ENCODE peak calls at places on chromosomes 1 and 21, in seven cellular contexts. B is activated naive CD4-positive, alpha-beta T cell; L is posterior cingulate gyrus; A is adrenal gland; X is NCI-H345; N is progenitor cell of endocrine pancreas; J is SHP77. Y is an unnamed sample.

GRCh38 chr1:63621698-63622097 is 28.5 kb downstream of the PGM1 start:
- DNase-seq in L (peak; percentile 71), A (peak; percentile 50), N (no peak), J (no peak), X (no peak), B (no peak), Y (no peak)

GRCh38 chr1:87689487-87689886 is 360.8 kb downstream of the LMO4 start:
- DNase-seq in B (no peak), N (no peak), A (no peak), L (no peak), X (no peak), J (no peak), Y (no peak)

GRCh38 chr1:84862810-84863251 is 30.2 kb downstream of the LPAR3 start:
- DNase-seq in L (no peak), A (no peak), B (peak; percentile 9), N (no peak), J (no peak), X (no peak), Y (no peak)

GRCh38 chr1:24236170-24237045 is 49.3 kb upstream of the IFNLR1 start:
- DNase-seq in N (no peak), J (no peak), X (no peak), B (no peak), L (no peak), A (peak; percentile 16), Y (no peak)

GRCh38 chr1:63817700-63818099 is 43.9 kb downstream of the ROR1 start:
- DNase-seq in B (no peak), L (no peak), A (no peak), N (no peak), X (no peak), J (no peak), Y (no peak)

GRCh38 chr1:153375511-153375910 is at the start of gene S100A12:
- DNase-seq in L (no peak), A (peak; percentile 65), X (no peak), J (no peak), N (no peak), B (no peak), Y (no peak)

GRCh38 chr1:1282998-1283397 is 2.8 kb downstream of the SCNN1D start:
- DNase-seq in X (no peak), A (no peak), N (no peak), J (no peak), L (no peak), B (no peak), Y (no peak)

GRCh38 chr1:64001038-64001437 is 202.4 kb upstream of the UBE2U start:
- DNase-seq in N (no peak), B (no peak), L (no peak), J (no peak), X (no peak), A (no peak), Y (no peak)

GRCh38 chr1:23558140-23558871 is 995 bp downstream of the ID3 start:
- DNase-seq in A (no peak), J (no peak), N (peak; percentile 25), L (no peak), B (no peak), X (peak; percentile 23), Y (peak; percentile 26)

GRCh38 chr1:31830065-31830464 is 14.2 kb upstream of the SPOCD1 start:
- DNase-seq in N (no peak), J (no peak), L (no peak), B (no peak), A (no peak), X (no peak), Y (no peak)

GRCh38 chr1:207745839-207746767 is 5.8 kb upstream of the CD46 start:
- DNase-seq in J (no peak), A (no peak), X (no peak), N (no peak), B (no peak), L (no peak), Y (no peak)

GRCh38 chr1:69567847-69568434 is at the start of gene LRRC7:
- DNase-seq in J (no peak), A (no peak), L (peak; percentile 87), N (peak; percentile 29), X (peak; percentile 82), B (no peak), Y (no peak)

GRCh38 chr1:201214461-201214860 is 23.8 kb downstream of the IGFN1 start:
- DNase-seq in A (no peak), X (no peak), J (no peak), N (no peak), L (no peak), B (no peak), Y (no peak)

GRCh38 chr1:97353094-97353493 is 567.7 kb downstream of the DPYD start:
- DNase-seq in L (no peak), B (no peak), X (no peak), A (no peak), N (no peak), J (no peak), Y (no peak)

GRCh38 chr1:61093525-61094137 is 11.3 kb downstream of the NFIA start:
- DNase-seq in N (no peak), A (no peak), B (no peak), L (no peak), X (no peak), J (no peak), Y (no peak)

GRCh38 chr1:90850925-90851710 is 134.0 kb upstream of the BARHL2 start:
- DNase-seq in X (peak; percentile 87), A (peak; percentile 87), J (peak; percentile 68), B (peak; percentile 33), N (peak; percentile 70), L (peak; percentile 89), Y (peak; percentile 69)

GRCh38 chr1:110235839-110236682 is 25.9 kb downstream of the KCNC4 start:
- DNase-seq in L (no peak), B (no peak), A (peak; percentile 32), N (no peak), X (no peak), J (no peak), Y (no peak)

GRCh38 chr21:42124081-42124480 is 53.0 kb downstream of the UMODL1 start:
- DNase-seq in L (peak; percentile 32), X (no peak), B (no peak), A (no peak), N (no peak), J (no peak), Y (no peak)

GRCh38 chr1:62841587-62842169 is 57.7 kb downstream of the ATG4C start:
- DNase-seq in L (no peak), A (peak; percentile 6), X (peak; percentile 69), J (peak; percentile 18), N (no peak), B (no peak), Y (no peak)

GRCh38 chr1:216903389-216903754 is 180.1 kb upstream of the ESRRG start:
- DNase-seq in B (no peak), N (no peak), L (no peak), J (no peak), A (no peak), X (peak; percentile 62), Y (no peak)

GRCh38 chr1:28266920-28267322 is 7.6 kb downstream of the SESN2 start:
- DNase-seq in N (no peak), J (no peak), A (no peak), B (no peak), X (no peak), L (no peak), Y (no peak)

GRCh38 chr1:151892190-151892589 is 17.1 kb downstream of the THEM4 start:
- DNase-seq in N (no peak), B (no peak), L (no peak), J (no peak), A (no peak), X (no peak), Y (no peak)

GRCh38 chr1:29237906-29238600 is 1.7 kb downstream of the PTPRU start:
- DNase-seq in B (no peak), N (peak; percentile 35), A (peak; percentile 31), L (peak; percentile 79), X (no peak), J (peak; percentile 24), Y (no peak)

GRCh38 chr1:68378296-68379084 is 71.3 kb downstream of the RPE65 start:
- DNase-seq in A (no peak), J (no peak), N (no peak), L (no peak), X (no peak), B (no peak), Y (no peak)

GRCh38 chr1:32937061-32937460 is 27.5 kb downstream of the RNF19B start:
- DNase-seq in A (no peak), N (no peak), B (no peak), L (no peak), J (no peak), X (no peak), Y (no peak)

GRCh38 chr1:1567831-1568380 is 6.8 kb downstream of the SSU72 start:
- DNase-seq in N (no peak), B (no peak), X (no peak), L (no peak), A (peak; percentile 43), J (no peak), Y (no peak)

GRCh38 chr1:153344718-153345025 is 4.0 kb downstream of the PGLYRP4 start:
- DNase-seq in X (peak; percentile 48), B (no peak), J (no peak), A (no peak), L (no peak), N (no peak), Y (no peak)